ENCODE peak calls at places on chromosomes 2 and 18, in four cellular contexts. F is HEK293T, C is K562, O is WTC11. Z is an unnamed sample.

GRCh38 chr2:97761192-97761591 is 47.8 kb downstream of the ZAP70 start:
- DNase-seq in F (no peak), C (no peak), O (no peak), Z (no peak)

GRCh38 chr2:10588911-10589310 is 100.9 kb downstream of the NOL10 start:
- DNase-seq in F (no peak), C (no peak), O (no peak), Z (no peak)

GRCh38 chr2:90207454-90208058 is 1516.1 kb downstream of the RPIA start:
- DNase-seq in O (no peak), C (peak), F (peak), Z (no peak)

GRCh38 chr2:108219688-108220087 is 20.1 kb upstream of the SULT1C3 start:
- DNase-seq in O (no peak), C (no peak), F (no peak), Z (no peak)

GRCh38 chr18:66949419-66949818 is 345.5 kb upstream of the CDH19 start:
- DNase-seq in C (no peak), O (no peak), F (no peak), Z (no peak)

GRCh38 chr2:200252661-200253067 is 53.8 kb upstream of the SPATS2L start:
- DNase-seq in C (no peak), O (no peak), F (no peak), Z (no peak)

GRCh38 chr2:70994055-70994444 is 623 bp downstream of the TEX261 start:
- DNase-seq in O (no peak), C (peak), F (peak), Z (no peak)

GRCh38 chr18:43893001-43893637 is 615.8 kb upstream of the SYT4 start:
- DNase-seq in C (no peak), O (no peak), F (no peak), Z (no peak)

GRCh38 chr2:52135235-52135634 is 1103.3 kb upstream of the NRXN1 start:
- DNase-seq in F (no peak), C (no peak), O (no peak), Z (no peak)

GRCh38 chr2:160703648-160704585 is 210.3 kb upstream of the RBMS1 start:
- DNase-seq in C (no peak), O (peak), F (no peak), Z (no peak)

DNA sequence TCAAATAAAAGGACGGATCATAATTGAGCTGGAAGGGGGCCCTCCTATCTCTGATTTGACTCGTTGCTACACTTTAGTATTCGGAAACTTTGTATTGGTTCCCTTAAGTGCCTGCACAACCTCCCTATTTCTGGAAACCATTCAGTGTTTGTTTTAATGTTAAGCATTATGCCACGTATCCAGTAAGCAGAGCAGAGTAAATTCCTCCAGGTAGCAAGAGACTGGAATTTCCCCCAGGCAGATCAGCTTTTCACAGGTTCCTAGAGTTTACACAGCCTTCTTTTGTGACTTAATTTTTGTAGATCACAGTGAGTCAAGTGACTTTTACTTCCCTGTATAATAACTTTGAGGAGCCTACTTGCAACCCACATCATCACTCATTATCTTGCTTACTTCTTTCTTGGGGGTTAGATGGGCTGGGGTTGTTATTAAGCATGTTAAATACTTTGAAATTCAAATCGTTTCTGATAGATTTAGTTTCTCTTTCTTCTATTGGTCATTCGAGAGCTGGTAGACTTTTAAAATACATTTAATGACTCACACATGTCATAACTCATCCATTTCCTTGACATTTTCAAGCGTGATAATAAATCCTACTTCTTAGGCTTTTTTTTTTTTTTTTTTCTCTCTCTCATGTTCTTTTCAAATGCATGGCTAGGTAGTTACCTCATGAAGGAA is 219.2 kb downstream of the NEDD4L start:
- DNase-seq in F (no peak), C (peak), O (no peak), Z (peak)
- TF ChIP-seq SP1 in F (no peak), C (no peak), O (no peak), Z (no peak)

DNA sequence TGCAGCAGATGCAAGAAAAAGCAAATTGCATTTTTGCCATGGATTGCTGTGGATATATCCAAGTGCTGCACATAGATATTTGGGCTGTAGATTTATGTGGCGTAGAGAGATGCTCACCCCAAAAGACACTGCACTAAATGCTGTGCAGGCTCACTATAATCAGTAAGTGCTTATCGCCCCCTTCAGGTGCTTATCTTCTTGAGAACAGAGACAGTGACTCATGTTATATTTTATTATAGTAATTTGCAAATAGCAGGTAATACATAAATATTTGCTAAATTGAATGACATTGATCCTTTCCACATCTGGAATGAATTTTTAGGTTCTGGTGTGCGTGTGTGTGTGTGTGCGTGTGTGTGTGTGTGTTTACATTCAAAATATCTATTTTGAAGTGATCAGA is 36.8 kb upstream of the PLEKHM3 start:
- DNase-seq in C (peak), F (no peak), O (no peak), Z (peak)
- TF ChIP-seq SP1 in C (no peak), F (no peak), O (no peak), Z (no peak)

GRCh38 chr18:29512761-29513160 is 1335.8 kb upstream of the CDH2 start:
- DNase-seq in C (no peak), F (no peak), O (no peak), Z (no peak)

DNA sequence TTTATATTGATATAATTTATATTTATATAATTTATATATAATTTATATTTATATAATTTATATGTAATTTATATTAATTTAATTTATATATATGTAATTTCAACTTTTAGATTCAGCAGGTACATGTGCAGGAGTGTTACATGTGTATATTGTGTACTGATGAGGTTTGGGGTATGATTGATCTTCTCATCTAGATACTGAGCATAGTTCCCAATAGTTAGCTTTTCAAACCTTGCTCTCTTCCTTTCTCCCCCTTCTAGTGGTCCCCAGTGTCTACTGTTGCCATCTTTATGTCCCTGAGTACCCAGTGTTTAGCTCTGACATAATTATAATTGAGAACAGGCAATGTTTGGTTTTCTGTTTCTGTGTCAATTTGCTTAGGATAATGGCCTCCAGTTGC is 1335.3 kb upstream of the CDH2 start:
- DNase-seq in F (no peak), C (no peak), O (no peak), Z (no peak)
- TF ChIP-seq SP1 in F (no peak), C (no peak), O (no peak), Z (no peak)

GRCh38 chr2:48528431-48528830 is 1.5 kb upstream of the STON1 start:
- DNase-seq in F (no peak), C (no peak), O (no peak), Z (no peak)

GRCh38 chr2:48529189-48529588 is 765 bp upstream of the STON1 start:
- DNase-seq in C (peak), O (peak), F (peak), Z (no peak)

GRCh38 chr2:48529676-48530032 is 300 bp upstream of the STON1 start:
- DNase-seq in O (peak), F (no peak), C (no peak), Z (no peak)

GRCh38 chr2:48531141-48531648 is 1.2 kb downstream of the STON1 start:
- DNase-seq in F (peak), C (no peak), O (no peak), Z (no peak)

GRCh38 chr2:48530033-48530804 is at the start of gene STON1:
- DNase-seq in C (peak), F (peak), O (peak), Z (no peak)
- TF ChIP-seq SP1 in C (no peak), F (no peak), O (no peak), Z (no peak)

GRCh38 chr2:239193426-239193825 is 207.4 kb downstream of the HDAC4 start:
- DNase-seq in O (no peak), C (no peak), F (no peak), Z (no peak)

GRCh38 chr2:239194731-239195317 is 206.0 kb downstream of the HDAC4 start:
- DNase-seq in F (no peak), O (no peak), C (no peak), Z (no peak)

GRCh38 chr2:239192975-239193374 is 207.8 kb downstream of the HDAC4 start:
- DNase-seq in C (no peak), F (no peak), O (no peak), Z (no peak)

GRCh38 chr2:239195318-239195871 is 205.4 kb downstream of the HDAC4 start:
- DNase-seq in C (no peak), F (no peak), O (no peak), Z (no peak)

DNA sequence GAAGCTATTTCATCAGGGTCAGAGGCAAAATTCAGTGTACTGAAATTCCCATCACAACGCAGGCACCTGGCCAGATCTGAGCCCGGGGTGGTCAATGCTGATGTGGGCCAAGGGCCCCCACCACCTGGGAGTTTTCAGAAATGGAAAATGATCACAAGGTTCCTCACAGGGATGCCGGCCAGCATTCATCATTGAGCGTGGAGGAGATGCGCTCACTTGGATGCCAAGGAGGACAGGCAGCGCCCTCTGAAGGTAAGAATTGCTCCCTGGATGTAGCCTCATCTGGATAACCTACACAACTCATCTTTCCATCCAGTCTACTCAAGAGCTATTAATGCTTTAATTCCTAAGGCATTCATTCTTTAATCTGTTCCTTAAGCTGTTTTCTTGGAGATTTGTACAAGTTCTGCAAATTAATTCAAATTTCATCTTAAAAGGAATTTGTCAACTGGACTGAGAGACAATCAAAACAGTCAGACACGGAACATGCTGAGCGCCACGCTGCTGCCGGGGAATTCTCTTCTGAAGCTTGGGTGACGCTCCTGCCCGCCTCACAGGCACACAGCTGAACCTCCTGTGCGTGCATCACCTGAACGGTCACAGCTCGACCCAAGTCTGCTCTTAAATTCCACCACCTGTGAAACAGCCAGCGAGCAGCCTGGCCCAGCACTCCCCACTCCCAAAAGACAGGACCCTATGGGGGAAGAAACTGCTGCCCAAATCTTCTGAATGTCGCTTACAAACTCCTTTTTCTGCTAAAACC is 206.7 kb downstream of the HDAC4 start:
- DNase-seq in C (no peak), O (peak), F (no peak), Z (no peak)
- TF ChIP-seq SP1 in C (no peak), O (no peak), F (no peak), Z (no peak)

DNA sequence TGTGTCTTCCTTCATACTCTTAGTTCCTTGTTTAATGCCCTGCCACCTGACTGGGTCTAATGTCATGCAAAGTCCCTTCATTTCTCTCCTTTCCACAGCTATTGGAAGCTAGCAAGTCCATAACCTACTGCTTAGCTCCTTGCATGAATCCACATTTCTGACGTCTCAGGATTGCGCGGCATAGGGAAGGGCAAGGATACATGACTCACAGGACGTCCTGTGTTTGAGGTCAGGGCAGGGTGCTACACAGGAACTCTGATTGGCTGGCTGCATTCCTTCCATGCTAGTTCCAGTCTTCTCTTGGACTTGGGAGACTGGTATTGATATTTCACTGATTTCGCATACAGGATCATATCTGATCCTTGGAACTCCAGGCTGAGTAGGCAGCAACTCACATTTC is 137.9 kb downstream of the CDH2 start:
- DNase-seq in C (no peak), O (no peak), F (no peak), Z (no peak)
- TF ChIP-seq SP1 in C (no peak), O (no peak), F (no peak), Z (no peak)